ENCODE peak calls at places on chromosomes 7 and 10, in seven cellular contexts. One of them, this sample, is unnamed.

GRCh38 chr7:38862666-38863065 is 46.3 kb downstream of the VPS41 start:
- DNase-seq in germinal center: no peak
- DNase-seq in activated naive CD8-positive, alpha-beta T cell treated with anti-CD3 and anti-CD28 coated beads for 36 hours: no peak
- DNase-seq in non-pigmented ciliary epithelial cell: no peak
- DNase-seq in stimulated activated CD4-positive, alpha-beta T cell treated with anti-CD3 and anti-CD28 coated beads, TNF-alpha, amount 100 ng/mL, for 4 hours: no peak
- DNase-seq in bronchial epithelial cell: no peak
- DNase-seq in NCI-H748 treated with DMSO at 0.1 percent for 48 hours: no peak
- DNase-seq in this sample: no peak

GRCh38 chr10:90920986-90921643 is at the start of gene ANKRD1:
- DNase-seq in germinal center: no peak
- DNase-seq in activated naive CD8-positive, alpha-beta T cell treated with anti-CD3 and anti-CD28 coated beads for 36 hours: no peak
- DNase-seq in non-pigmented ciliary epithelial cell: peak; percentile 93
- DNase-seq in stimulated activated CD4-positive, alpha-beta T cell treated with anti-CD3 and anti-CD28 coated beads, TNF-alpha, amount 100 ng/mL, for 4 hours: no peak
- DNase-seq in bronchial epithelial cell: peak; percentile 95
- DNase-seq in NCI-H748 treated with DMSO at 0.1 percent for 48 hours: no peak
- DNase-seq in this sample: peak; percentile 61

GRCh38 chr7:92904292-92905131 is 68.1 kb upstream of the CDK6 start:
- DNase-seq in germinal center: no peak
- DNase-seq in activated naive CD8-positive, alpha-beta T cell treated with anti-CD3 and anti-CD28 coated beads for 36 hours: peak; percentile 88
- DNase-seq in non-pigmented ciliary epithelial cell: peak; percentile 96
- DNase-seq in stimulated activated CD4-positive, alpha-beta T cell treated with anti-CD3 and anti-CD28 coated beads, TNF-alpha, amount 100 ng/mL, for 4 hours: peak; percentile 45
- DNase-seq in bronchial epithelial cell: peak; percentile 99
- DNase-seq in NCI-H748 treated with DMSO at 0.1 percent for 48 hours: no peak
- DNase-seq in this sample: peak; percentile 95

GRCh38 chr7:121394709-121395140 is 1.4 kb downstream of the FAM3C start:
- DNase-seq in germinal center: no peak
- DNase-seq in activated naive CD8-positive, alpha-beta T cell treated with anti-CD3 and anti-CD28 coated beads for 36 hours: no peak
- DNase-seq in non-pigmented ciliary epithelial cell: no peak
- DNase-seq in stimulated activated CD4-positive, alpha-beta T cell treated with anti-CD3 and anti-CD28 coated beads, TNF-alpha, amount 100 ng/mL, for 4 hours: no peak
- DNase-seq in bronchial epithelial cell: no peak
- DNase-seq in NCI-H748 treated with DMSO at 0.1 percent for 48 hours: no peak
- DNase-seq in this sample: no peak

GRCh38 chr10:46557319-46558140 is 1.1 kb upstream of the GPRIN2 start:
- DNase-seq in germinal center: no peak
- DNase-seq in activated naive CD8-positive, alpha-beta T cell treated with anti-CD3 and anti-CD28 coated beads for 36 hours: no peak
- DNase-seq in non-pigmented ciliary epithelial cell: no peak
- DNase-seq in stimulated activated CD4-positive, alpha-beta T cell treated with anti-CD3 and anti-CD28 coated beads, TNF-alpha, amount 100 ng/mL, for 4 hours: no peak
- DNase-seq in bronchial epithelial cell: no peak
- DNase-seq in NCI-H748 treated with DMSO at 0.1 percent for 48 hours: no peak
- DNase-seq in this sample: no peak

GRCh38 chr10:121681982-121682687 is 83.9 kb upstream of the FGFR2 start:
- DNase-seq in germinal center: no peak
- DNase-seq in activated naive CD8-positive, alpha-beta T cell treated with anti-CD3 and anti-CD28 coated beads for 36 hours: no peak
- DNase-seq in non-pigmented ciliary epithelial cell: no peak
- DNase-seq in stimulated activated CD4-positive, alpha-beta T cell treated with anti-CD3 and anti-CD28 coated beads, TNF-alpha, amount 100 ng/mL, for 4 hours: no peak
- DNase-seq in bronchial epithelial cell: no peak
- DNase-seq in NCI-H748 treated with DMSO at 0.1 percent for 48 hours: no peak
- DNase-seq in this sample: no peak

GRCh38 chr10:14658331-14659122 is 116.2 kb downstream of the FAM107B start:
- DNase-seq in germinal center: no peak
- DNase-seq in activated naive CD8-positive, alpha-beta T cell treated with anti-CD3 and anti-CD28 coated beads for 36 hours: no peak
- DNase-seq in non-pigmented ciliary epithelial cell: peak; percentile 45
- DNase-seq in stimulated activated CD4-positive, alpha-beta T cell treated with anti-CD3 and anti-CD28 coated beads, TNF-alpha, amount 100 ng/mL, for 4 hours: no peak
- DNase-seq in bronchial epithelial cell: peak; percentile 93
- DNase-seq in NCI-H748 treated with DMSO at 0.1 percent for 48 hours: no peak
- DNase-seq in this sample: peak; percentile 73

GRCh38 chr10:44297963-44298362 is 86.9 kb downstream of the CXCL12 start:
- DNase-seq in germinal center: no peak
- DNase-seq in activated naive CD8-positive, alpha-beta T cell treated with anti-CD3 and anti-CD28 coated beads for 36 hours: no peak
- DNase-seq in non-pigmented ciliary epithelial cell: no peak
- DNase-seq in stimulated activated CD4-positive, alpha-beta T cell treated with anti-CD3 and anti-CD28 coated beads, TNF-alpha, amount 100 ng/mL, for 4 hours: no peak
- DNase-seq in bronchial epithelial cell: no peak
- DNase-seq in NCI-H748 treated with DMSO at 0.1 percent for 48 hours: no peak
- DNase-seq in this sample: no peak

GRCh38 chr7:88357295-88357694 is 50.6 kb upstream of the STEAP4 start:
- DNase-seq in germinal center: no peak
- DNase-seq in activated naive CD8-positive, alpha-beta T cell treated with anti-CD3 and anti-CD28 coated beads for 36 hours: no peak
- DNase-seq in non-pigmented ciliary epithelial cell: no peak
- DNase-seq in stimulated activated CD4-positive, alpha-beta T cell treated with anti-CD3 and anti-CD28 coated beads, TNF-alpha, amount 100 ng/mL, for 4 hours: no peak
- DNase-seq in bronchial epithelial cell: peak; percentile 61
- DNase-seq in NCI-H748 treated with DMSO at 0.1 percent for 48 hours: no peak
- DNase-seq in this sample: peak; percentile 22

GRCh38 chr7:152424348-152425108 is 11.3 kb downstream of the KMT2C start:
- DNase-seq in germinal center: no peak
- DNase-seq in activated naive CD8-positive, alpha-beta T cell treated with anti-CD3 and anti-CD28 coated beads for 36 hours: no peak
- DNase-seq in non-pigmented ciliary epithelial cell: no peak
- DNase-seq in stimulated activated CD4-positive, alpha-beta T cell treated with anti-CD3 and anti-CD28 coated beads, TNF-alpha, amount 100 ng/mL, for 4 hours: no peak
- DNase-seq in bronchial epithelial cell: peak; percentile 53
- DNase-seq in NCI-H748 treated with DMSO at 0.1 percent for 48 hours: no peak
- DNase-seq in this sample: no peak

GRCh38 chr10:131983780-131984179 is 2.1 kb upstream of the BNIP3 start:
- DNase-seq in germinal center: no peak
- DNase-seq in activated naive CD8-positive, alpha-beta T cell treated with anti-CD3 and anti-CD28 coated beads for 36 hours: no peak
- DNase-seq in non-pigmented ciliary epithelial cell: peak; percentile 93
- DNase-seq in stimulated activated CD4-positive, alpha-beta T cell treated with anti-CD3 and anti-CD28 coated beads, TNF-alpha, amount 100 ng/mL, for 4 hours: no peak
- DNase-seq in bronchial epithelial cell: peak; percentile 98
- DNase-seq in NCI-H748 treated with DMSO at 0.1 percent for 48 hours: no peak
- DNase-seq in this sample: peak; percentile 85

GRCh38 chr7:77288676-77289320 is 89.2 kb upstream of the FGL2 start:
- DNase-seq in germinal center: no peak
- DNase-seq in activated naive CD8-positive, alpha-beta T cell treated with anti-CD3 and anti-CD28 coated beads for 36 hours: no peak
- DNase-seq in non-pigmented ciliary epithelial cell: no peak
- DNase-seq in stimulated activated CD4-positive, alpha-beta T cell treated with anti-CD3 and anti-CD28 coated beads, TNF-alpha, amount 100 ng/mL, for 4 hours: no peak
- DNase-seq in bronchial epithelial cell: no peak
- DNase-seq in NCI-H748 treated with DMSO at 0.1 percent for 48 hours: no peak
- DNase-seq in this sample: no peak

GRCh38 chr7:64574481-64575159 is 11.7 kb upstream of the ZNF680 start:
- DNase-seq in germinal center: peak; percentile 38
- DNase-seq in activated naive CD8-positive, alpha-beta T cell treated with anti-CD3 and anti-CD28 coated beads for 36 hours: no peak
- DNase-seq in non-pigmented ciliary epithelial cell: no peak
- DNase-seq in stimulated activated CD4-positive, alpha-beta T cell treated with anti-CD3 and anti-CD28 coated beads, TNF-alpha, amount 100 ng/mL, for 4 hours: no peak
- DNase-seq in bronchial epithelial cell: peak; percentile 27
- DNase-seq in NCI-H748 treated with DMSO at 0.1 percent for 48 hours: no peak
- DNase-seq in this sample: no peak

GRCh38 chr7:3277604-3278572 is 23.2 kb upstream of the SDK1 start:
- DNase-seq in germinal center: no peak
- DNase-seq in activated naive CD8-positive, alpha-beta T cell treated with anti-CD3 and anti-CD28 coated beads for 36 hours: no peak
- DNase-seq in non-pigmented ciliary epithelial cell: no peak
- DNase-seq in stimulated activated CD4-positive, alpha-beta T cell treated with anti-CD3 and anti-CD28 coated beads, TNF-alpha, amount 100 ng/mL, for 4 hours: no peak
- DNase-seq in bronchial epithelial cell: no peak
- DNase-seq in NCI-H748 treated with DMSO at 0.1 percent for 48 hours: no peak
- DNase-seq in this sample: no peak

GRCh38 chr10:76432274-76433012 is 1001.0 kb downstream of the LRMDA start:
- DNase-seq in germinal center: no peak
- DNase-seq in activated naive CD8-positive, alpha-beta T cell treated with anti-CD3 and anti-CD28 coated beads for 36 hours: no peak
- DNase-seq in non-pigmented ciliary epithelial cell: peak; percentile 48
- DNase-seq in stimulated activated CD4-positive, alpha-beta T cell treated with anti-CD3 and anti-CD28 coated beads, TNF-alpha, amount 100 ng/mL, for 4 hours: no peak
- DNase-seq in bronchial epithelial cell: peak; percentile 82
- DNase-seq in NCI-H748 treated with DMSO at 0.1 percent for 48 hours: no peak
- DNase-seq in this sample: no peak

GRCh38 chr10:3898821-3899220 is 113.8 kb upstream of the KLF6 start:
- DNase-seq in germinal center: no peak
- DNase-seq in activated naive CD8-positive, alpha-beta T cell treated with anti-CD3 and anti-CD28 coated beads for 36 hours: no peak
- DNase-seq in non-pigmented ciliary epithelial cell: no peak
- DNase-seq in stimulated activated CD4-positive, alpha-beta T cell treated with anti-CD3 and anti-CD28 coated beads, TNF-alpha, amount 100 ng/mL, for 4 hours: no peak
- DNase-seq in bronchial epithelial cell: peak; percentile 99
- DNase-seq in NCI-H748 treated with DMSO at 0.1 percent for 48 hours: no peak
- DNase-seq in this sample: peak; percentile 97

GRCh38 chr10:4399571-4399970 is 426.4 kb upstream of the AKR1E2 start:
- DNase-seq in germinal center: no peak
- DNase-seq in activated naive CD8-positive, alpha-beta T cell treated with anti-CD3 and anti-CD28 coated beads for 36 hours: no peak
- DNase-seq in non-pigmented ciliary epithelial cell: no peak
- DNase-seq in stimulated activated CD4-positive, alpha-beta T cell treated with anti-CD3 and anti-CD28 coated beads, TNF-alpha, amount 100 ng/mL, for 4 hours: no peak
- DNase-seq in bronchial epithelial cell: no peak
- DNase-seq in NCI-H748 treated with DMSO at 0.1 percent for 48 hours: no peak
- DNase-seq in this sample: no peak

GRCh38 chr10:10865303-10865702 is 152.4 kb upstream of the CELF2 start:
- DNase-seq in germinal center: no peak
- DNase-seq in activated naive CD8-positive, alpha-beta T cell treated with anti-CD3 and anti-CD28 coated beads for 36 hours: no peak
- DNase-seq in non-pigmented ciliary epithelial cell: no peak
- DNase-seq in stimulated activated CD4-positive, alpha-beta T cell treated with anti-CD3 and anti-CD28 coated beads, TNF-alpha, amount 100 ng/mL, for 4 hours: no peak
- DNase-seq in bronchial epithelial cell: peak; percentile 49
- DNase-seq in NCI-H748 treated with DMSO at 0.1 percent for 48 hours: no peak
- DNase-seq in this sample: no peak

GRCh38 chr7:158244873-158245723 is 342.5 kb downstream of the PTPRN2 start:
- DNase-seq in germinal center: no peak
- DNase-seq in activated naive CD8-positive, alpha-beta T cell treated with anti-CD3 and anti-CD28 coated beads for 36 hours: no peak
- DNase-seq in non-pigmented ciliary epithelial cell: no peak
- DNase-seq in stimulated activated CD4-positive, alpha-beta T cell treated with anti-CD3 and anti-CD28 coated beads, TNF-alpha, amount 100 ng/mL, for 4 hours: no peak
- DNase-seq in bronchial epithelial cell: no peak
- DNase-seq in NCI-H748 treated with DMSO at 0.1 percent for 48 hours: no peak
- DNase-seq in this sample: no peak

GRCh38 chr7:6026917-6027316 is 4.3 kb upstream of the ANKRD61 start:
- DNase-seq in germinal center: no peak
- DNase-seq in activated naive CD8-positive, alpha-beta T cell treated with anti-CD3 and anti-CD28 coated beads for 36 hours: no peak
- DNase-seq in non-pigmented ciliary epithelial cell: no peak
- DNase-seq in stimulated activated CD4-positive, alpha-beta T cell treated with anti-CD3 and anti-CD28 coated beads, TNF-alpha, amount 100 ng/mL, for 4 hours: no peak
- DNase-seq in bronchial epithelial cell: no peak
- DNase-seq in NCI-H748 treated with DMSO at 0.1 percent for 48 hours: no peak
- DNase-seq in this sample: no peak

GRCh38 chr7:117929217-117929616 is 56.0 kb upstream of the CTTNBP2 start:
- DNase-seq in germinal center: no peak
- DNase-seq in activated naive CD8-positive, alpha-beta T cell treated with anti-CD3 and anti-CD28 coated beads for 36 hours: no peak
- DNase-seq in non-pigmented ciliary epithelial cell: no peak
- DNase-seq in stimulated activated CD4-positive, alpha-beta T cell treated with anti-CD3 and anti-CD28 coated beads, TNF-alpha, amount 100 ng/mL, for 4 hours: no peak
- DNase-seq in bronchial epithelial cell: no peak
- DNase-seq in NCI-H748 treated with DMSO at 0.1 percent for 48 hours: no peak
- DNase-seq in this sample: no peak

GRCh38 chr10:122149138-122149606 is 121.9 kb upstream of the BTBD16 start:
- DNase-seq in germinal center: no peak
- DNase-seq in activated naive CD8-positive, alpha-beta T cell treated with anti-CD3 and anti-CD28 coated beads for 36 hours: no peak
- DNase-seq in non-pigmented ciliary epithelial cell: no peak
- DNase-seq in stimulated activated CD4-positive, alpha-beta T cell treated with anti-CD3 and anti-CD28 coated beads, TNF-alpha, amount 100 ng/mL, for 4 hours: no peak
- DNase-seq in bronchial epithelial cell: no peak
- DNase-seq in NCI-H748 treated with DMSO at 0.1 percent for 48 hours: no peak
- DNase-seq in this sample: no peak

GRCh38 chr7:8146156-8146555 is 115.8 kb downstream of the ICA1 start:
- DNase-seq in germinal center: no peak
- DNase-seq in activated naive CD8-positive, alpha-beta T cell treated with anti-CD3 and anti-CD28 coated beads for 36 hours: no peak
- DNase-seq in non-pigmented ciliary epithelial cell: no peak
- DNase-seq in stimulated activated CD4-positive, alpha-beta T cell treated with anti-CD3 and anti-CD28 coated beads, TNF-alpha, amount 100 ng/mL, for 4 hours: no peak
- DNase-seq in bronchial epithelial cell: no peak
- DNase-seq in NCI-H748 treated with DMSO at 0.1 percent for 48 hours: no peak
- DNase-seq in this sample: no peak

GRCh38 chr10:48473704-48474103 is 131.2 kb downstream of the ARHGAP22 start:
- DNase-seq in germinal center: no peak
- DNase-seq in activated naive CD8-positive, alpha-beta T cell treated with anti-CD3 and anti-CD28 coated beads for 36 hours: no peak
- DNase-seq in non-pigmented ciliary epithelial cell: no peak
- DNase-seq in stimulated activated CD4-positive, alpha-beta T cell treated with anti-CD3 and anti-CD28 coated beads, TNF-alpha, amount 100 ng/mL, for 4 hours: no peak
- DNase-seq in bronchial epithelial cell: no peak
- DNase-seq in NCI-H748 treated with DMSO at 0.1 percent for 48 hours: no peak
- DNase-seq in this sample: no peak

GRCh38 chr10:88232029-88232895 is 350.9 kb downstream of the RNLS start:
- DNase-seq in germinal center: no peak
- DNase-seq in activated naive CD8-positive, alpha-beta T cell treated with anti-CD3 and anti-CD28 coated beads for 36 hours: no peak
- DNase-seq in non-pigmented ciliary epithelial cell: no peak
- DNase-seq in stimulated activated CD4-positive, alpha-beta T cell treated with anti-CD3 and anti-CD28 coated beads, TNF-alpha, amount 100 ng/mL, for 4 hours: no peak
- DNase-seq in bronchial epithelial cell: no peak
- DNase-seq in NCI-H748 treated with DMSO at 0.1 percent for 48 hours: no peak
- DNase-seq in this sample: no peak

GRCh38 chr10:91219371-91220193 is 881 bp upstream of the PCGF5 start:
- DNase-seq in germinal center: no peak
- DNase-seq in activated naive CD8-positive, alpha-beta T cell treated with anti-CD3 and anti-CD28 coated beads for 36 hours: no peak
- DNase-seq in non-pigmented ciliary epithelial cell: no peak
- DNase-seq in stimulated activated CD4-positive, alpha-beta T cell treated with anti-CD3 and anti-CD28 coated beads, TNF-alpha, amount 100 ng/mL, for 4 hours: no peak
- DNase-seq in bronchial epithelial cell: no peak
- DNase-seq in NCI-H748 treated with DMSO at 0.1 percent for 48 hours: peak; percentile 53
- DNase-seq in this sample: no peak

GRCh38 chr10:112912441-112912911 is 37.6 kb upstream of the TCF7L2 start:
- DNase-seq in germinal center: no peak
- DNase-seq in activated naive CD8-positive, alpha-beta T cell treated with anti-CD3 and anti-CD28 coated beads for 36 hours: no peak
- DNase-seq in non-pigmented ciliary epithelial cell: no peak
- DNase-seq in stimulated activated CD4-positive, alpha-beta T cell treated with anti-CD3 and anti-CD28 coated beads, TNF-alpha, amount 100 ng/mL, for 4 hours: no peak
- DNase-seq in bronchial epithelial cell: peak; percentile 15
- DNase-seq in NCI-H748 treated with DMSO at 0.1 percent for 48 hours: no peak
- DNase-seq in this sample: no peak

GRCh38 chr10:28951484-28951883 is 274.2 kb downstream of the BAMBI start:
- DNase-seq in germinal center: no peak
- DNase-seq in activated naive CD8-positive, alpha-beta T cell treated with anti-CD3 and anti-CD28 coated beads for 36 hours: no peak
- DNase-seq in non-pigmented ciliary epithelial cell: no peak
- DNase-seq in stimulated activated CD4-positive, alpha-beta T cell treated with anti-CD3 and anti-CD28 coated beads, TNF-alpha, amount 100 ng/mL, for 4 hours: no peak
- DNase-seq in bronchial epithelial cell: no peak
- DNase-seq in NCI-H748 treated with DMSO at 0.1 percent for 48 hours: no peak
- DNase-seq in this sample: no peak

GRCh38 chr10:24208661-24209420 is at the start of gene KIAA1217:
- DNase-seq in germinal center: no peak
- DNase-seq in activated naive CD8-positive, alpha-beta T cell treated with anti-CD3 and anti-CD28 coated beads for 36 hours: peak; percentile 20
- DNase-seq in non-pigmented ciliary epithelial cell: no peak
- DNase-seq in stimulated activated CD4-positive, alpha-beta T cell treated with anti-CD3 and anti-CD28 coated beads, TNF-alpha, amount 100 ng/mL, for 4 hours: no peak
- DNase-seq in bronchial epithelial cell: peak; percentile 17
- DNase-seq in NCI-H748 treated with DMSO at 0.1 percent for 48 hours: no peak
- DNase-seq in this sample: no peak

GRCh38 chr7:37216923-37217322 is 231.7 kb downstream of the ELMO1 start:
- DNase-seq in germinal center: no peak
- DNase-seq in activated naive CD8-positive, alpha-beta T cell treated with anti-CD3 and anti-CD28 coated beads for 36 hours: no peak
- DNase-seq in non-pigmented ciliary epithelial cell: no peak
- DNase-seq in stimulated activated CD4-positive, alpha-beta T cell treated with anti-CD3 and anti-CD28 coated beads, TNF-alpha, amount 100 ng/mL, for 4 hours: no peak
- DNase-seq in bronchial epithelial cell: no peak
- DNase-seq in NCI-H748 treated with DMSO at 0.1 percent for 48 hours: no peak
- DNase-seq in this sample: no peak

GRCh38 chr7:116708861-116709260 is 36.9 kb downstream of the MET start:
- DNase-seq in germinal center: no peak
- DNase-seq in activated naive CD8-positive, alpha-beta T cell treated with anti-CD3 and anti-CD28 coated beads for 36 hours: no peak
- DNase-seq in non-pigmented ciliary epithelial cell: no peak
- DNase-seq in stimulated activated CD4-positive, alpha-beta T cell treated with anti-CD3 and anti-CD28 coated beads, TNF-alpha, amount 100 ng/mL, for 4 hours: no peak
- DNase-seq in bronchial epithelial cell: no peak
- DNase-seq in NCI-H748 treated with DMSO at 0.1 percent for 48 hours: no peak
- DNase-seq in this sample: no peak

GRCh38 chr10:15313844-15314243 is 57.2 kb downstream of the FAM171A1 start:
- DNase-seq in germinal center: no peak
- DNase-seq in activated naive CD8-positive, alpha-beta T cell treated with anti-CD3 and anti-CD28 coated beads for 36 hours: no peak
- DNase-seq in non-pigmented ciliary epithelial cell: no peak
- DNase-seq in stimulated activated CD4-positive, alpha-beta T cell treated with anti-CD3 and anti-CD28 coated beads, TNF-alpha, amount 100 ng/mL, for 4 hours: no peak
- DNase-seq in bronchial epithelial cell: no peak
- DNase-seq in NCI-H748 treated with DMSO at 0.1 percent for 48 hours: no peak
- DNase-seq in this sample: no peak